ENCODE peak calls at places on chromosomes 4 and X, in nine cellular contexts. One of them, this sample, is unnamed.

GRCh38 chr4:87150498-87151261 is 69.7 kb downstream of the KLHL8 start:
- DNase-seq in NB4: peak; percentile 79
- DNase-seq in heart left ventricle: no peak
- DNase-seq in A549: peak; percentile 63
- DNase-seq in stomach: peak; percentile 30
- DNase-seq in H1: no peak
- DNase-seq in IMR-90: peak; percentile 71
- DNase-seq in esophagus squamous epithelium: no peak
- DNase-seq in adrenal gland: peak; percentile 44
- DNase-seq in this sample: no peak

GRCh38 chr4:89245459-89245858 is 62.1 kb downstream of the GPRIN3 start:
- DNase-seq in NB4: no peak
- DNase-seq in heart left ventricle: no peak
- DNase-seq in A549: no peak
- DNase-seq in stomach: peak; percentile 43
- DNase-seq in H1: no peak
- DNase-seq in IMR-90: no peak
- DNase-seq in esophagus squamous epithelium: no peak
- DNase-seq in adrenal gland: no peak
- DNase-seq in this sample: no peak

GRCh38 chr4:128468485-128468989 is 180.9 kb upstream of the PGRMC2 start:
- DNase-seq in NB4: no peak
- DNase-seq in heart left ventricle: peak; percentile 40
- DNase-seq in A549: peak; percentile 32
- DNase-seq in stomach: peak; percentile 45
- DNase-seq in H1: no peak
- DNase-seq in IMR-90: peak; percentile 99
- DNase-seq in esophagus squamous epithelium: no peak
- DNase-seq in adrenal gland: peak; percentile 86
- DNase-seq in this sample: no peak

GRCh38 chr4:65566473-65566872 is 103.8 kb downstream of the EPHA5 start:
- DNase-seq in NB4: no peak
- DNase-seq in heart left ventricle: no peak
- DNase-seq in A549: no peak
- DNase-seq in stomach: no peak
- DNase-seq in H1: no peak
- DNase-seq in IMR-90: no peak
- DNase-seq in esophagus squamous epithelium: no peak
- DNase-seq in adrenal gland: no peak
- DNase-seq in this sample: no peak

GRCh38 chrX:109856974-109857373 is 123.9 kb upstream of the ACSL4 start:
- DNase-seq in NB4: peak; percentile 49
- DNase-seq in heart left ventricle: no peak
- DNase-seq in A549: peak; percentile 18
- DNase-seq in stomach: no peak
- DNase-seq in H1: no peak
- DNase-seq in IMR-90: peak; percentile 34
- DNase-seq in esophagus squamous epithelium: no peak
- DNase-seq in adrenal gland: no peak
- DNase-seq in this sample: no peak

GRCh38 chr4:130478406-130478805 is 1382.5 kb downstream of the C4orf33 start:
- DNase-seq in NB4: peak; percentile 14
- DNase-seq in heart left ventricle: no peak
- DNase-seq in A549: peak; percentile 3
- DNase-seq in stomach: no peak
- DNase-seq in H1: no peak
- DNase-seq in IMR-90: peak; percentile 87
- DNase-seq in esophagus squamous epithelium: no peak
- DNase-seq in adrenal gland: no peak
- DNase-seq in this sample: no peak

GRCh38 chr4:10006236-10006603 is 15.1 kb downstream of the SLC2A9 start:
- DNase-seq in NB4: peak; percentile 98
- DNase-seq in heart left ventricle: no peak
- DNase-seq in A549: peak; percentile 75
- DNase-seq in stomach: peak; percentile 71
- DNase-seq in H1: no peak
- DNase-seq in IMR-90: no peak
- DNase-seq in esophagus squamous epithelium: no peak
- DNase-seq in adrenal gland: peak; percentile 35
- DNase-seq in this sample: no peak

GRCh38 chr4:20764353-20764752 is 64.1 kb downstream of the PACRGL start:
- DNase-seq in NB4: no peak
- DNase-seq in heart left ventricle: no peak
- DNase-seq in A549: no peak
- DNase-seq in stomach: no peak
- DNase-seq in H1: no peak
- DNase-seq in IMR-90: peak; percentile 28
- DNase-seq in esophagus squamous epithelium: no peak
- DNase-seq in adrenal gland: no peak
- DNase-seq in this sample: no peak

GRCh38 chr4:94905511-94905910 is 147.8 kb downstream of the BMPR1B start:
- DNase-seq in NB4: no peak
- DNase-seq in heart left ventricle: no peak
- DNase-seq in A549: no peak
- DNase-seq in stomach: no peak
- DNase-seq in H1: no peak
- DNase-seq in IMR-90: no peak
- DNase-seq in esophagus squamous epithelium: no peak
- DNase-seq in adrenal gland: no peak
- DNase-seq in this sample: no peak

GRCh38 chrX:22629105-22629725 is 356.5 kb downstream of the CBLL2 start:
- DNase-seq in NB4: no peak
- DNase-seq in heart left ventricle: no peak
- DNase-seq in A549: no peak
- DNase-seq in stomach: no peak
- DNase-seq in H1: no peak
- DNase-seq in IMR-90: peak; percentile 74
- DNase-seq in esophagus squamous epithelium: no peak
- DNase-seq in adrenal gland: no peak
- DNase-seq in this sample: no peak

GRCh38 chrX:53561912-53562311 is 124.6 kb downstream of the HUWE1 start:
- DNase-seq in NB4: no peak
- DNase-seq in heart left ventricle: no peak
- DNase-seq in A549: no peak
- DNase-seq in stomach: no peak
- DNase-seq in H1: no peak
- DNase-seq in IMR-90: no peak
- DNase-seq in esophagus squamous epithelium: no peak
- DNase-seq in adrenal gland: no peak
- DNase-seq in this sample: no peak

GRCh38 chr4:67393699-67394281 is 151.5 kb downstream of the CENPC start:
- DNase-seq in NB4: peak; percentile 55
- DNase-seq in heart left ventricle: no peak
- DNase-seq in A549: peak; percentile 44
- DNase-seq in stomach: no peak
- DNase-seq in H1: no peak
- DNase-seq in IMR-90: peak; percentile 50
- DNase-seq in esophagus squamous epithelium: no peak
- DNase-seq in adrenal gland: no peak
- DNase-seq in this sample: no peak

GRCh38 chrX:46777971-46778810 is 19.3 kb upstream of the SLC9A7 start:
- DNase-seq in NB4: no peak
- DNase-seq in heart left ventricle: no peak
- DNase-seq in A549: no peak
- DNase-seq in stomach: no peak
- DNase-seq in H1: no peak
- DNase-seq in IMR-90: peak; percentile 56
- DNase-seq in esophagus squamous epithelium: no peak
- DNase-seq in adrenal gland: peak; percentile 32
- DNase-seq in this sample: no peak

GRCh38 chr4:48813984-48814383 is 16.9 kb upstream of the OCIAD1 start:
- DNase-seq in NB4: no peak
- DNase-seq in heart left ventricle: no peak
- DNase-seq in A549: no peak
- DNase-seq in stomach: no peak
- DNase-seq in H1: no peak
- DNase-seq in IMR-90: no peak
- DNase-seq in esophagus squamous epithelium: no peak
- DNase-seq in adrenal gland: no peak
- DNase-seq in this sample: no peak

GRCh38 chrX:78024349-78025108 is 55.1 kb upstream of the PGAM4 start:
- DNase-seq in NB4: peak; percentile 29
- DNase-seq in heart left ventricle: no peak
- DNase-seq in A549: peak; percentile 33
- DNase-seq in stomach: peak; percentile 71
- DNase-seq in H1: no peak
- DNase-seq in IMR-90: peak; percentile 2
- DNase-seq in esophagus squamous epithelium: no peak
- DNase-seq in adrenal gland: peak; percentile 24
- DNase-seq in this sample: no peak

GRCh38 chr4:110271986-110272385 is 73.6 kb upstream of the ELOVL6 start:
- DNase-seq in NB4: no peak
- DNase-seq in heart left ventricle: no peak
- DNase-seq in A549: no peak
- DNase-seq in stomach: no peak
- DNase-seq in H1: no peak
- DNase-seq in IMR-90: no peak
- DNase-seq in esophagus squamous epithelium: no peak
- DNase-seq in adrenal gland: no peak
- DNase-seq in this sample: no peak

DNA sequence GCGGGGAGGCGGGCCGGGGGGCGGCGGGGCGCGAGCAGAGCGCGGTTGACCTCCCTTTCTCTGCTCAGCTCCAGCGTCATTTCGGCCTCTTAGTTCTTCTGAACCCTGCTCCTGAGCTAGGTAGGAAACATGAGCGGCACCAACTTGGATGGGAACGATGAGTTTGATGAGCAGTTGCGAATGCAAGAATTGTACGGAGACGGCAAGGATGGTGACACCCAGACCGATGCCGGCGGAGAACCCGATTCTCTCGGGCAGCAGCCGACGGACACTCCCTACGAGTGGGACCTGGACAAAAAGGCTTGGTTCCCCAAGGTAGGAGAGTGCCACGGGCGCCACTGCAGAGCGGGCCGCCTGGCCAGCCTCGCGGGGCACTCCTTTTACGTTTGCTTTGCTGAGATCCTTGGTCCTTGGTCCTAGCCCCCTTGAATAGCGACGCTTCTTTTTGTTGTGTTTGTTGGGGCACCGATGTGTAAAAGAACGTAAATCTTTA is at the start of gene HTATSF1:
- DNase-seq in NB4: no peak
- DNase-seq in heart left ventricle: no peak
- DNase-seq in A549: no peak
- DNase-seq in stomach: peak; percentile 30
- DNase-seq in H1: no peak
- DNase-seq in IMR-90: no peak
- DNase-seq in esophagus squamous epithelium: no peak
- DNase-seq in adrenal gland: no peak
- DNase-seq in this sample: peak; percentile 88
- TF ChIP-seq POLR2A in NB4: no peak
- TF ChIP-seq POLR2A in heart left ventricle: no peak
- TF ChIP-seq POLR2A in A549: peak; percentile 52
- TF ChIP-seq POLR2A in stomach: no peak
- TF ChIP-seq POLR2A in H1: no peak
- TF ChIP-seq POLR2A in IMR-90: no peak
- TF ChIP-seq POLR2A in esophagus squamous epithelium: peak; percentile 37
- TF ChIP-seq POLR2A in adrenal gland: no peak
- TF ChIP-seq POLR2A in this sample: no peak

GRCh38 chr4:3246458-3247398 is 2.2 kb upstream of the MSANTD1 start:
- DNase-seq in NB4: no peak
- DNase-seq in heart left ventricle: no peak
- DNase-seq in A549: no peak
- DNase-seq in stomach: no peak
- DNase-seq in H1: no peak
- DNase-seq in IMR-90: no peak
- DNase-seq in esophagus squamous epithelium: no peak
- DNase-seq in adrenal gland: no peak
- DNase-seq in this sample: no peak
- TF ChIP-seq CTCF in NB4: peak; percentile 15
- TF ChIP-seq CTCF in heart left ventricle: peak; percentile 19
- TF ChIP-seq CTCF in A549: no peak
- TF ChIP-seq CTCF in stomach: no peak
- TF ChIP-seq CTCF in H1: peak; percentile 11
- TF ChIP-seq CTCF in IMR-90: no peak
- TF ChIP-seq CTCF in esophagus squamous epithelium: no peak
- TF ChIP-seq CTCF in adrenal gland: no peak
- TF ChIP-seq CTCF in this sample: no peak

DNA sequence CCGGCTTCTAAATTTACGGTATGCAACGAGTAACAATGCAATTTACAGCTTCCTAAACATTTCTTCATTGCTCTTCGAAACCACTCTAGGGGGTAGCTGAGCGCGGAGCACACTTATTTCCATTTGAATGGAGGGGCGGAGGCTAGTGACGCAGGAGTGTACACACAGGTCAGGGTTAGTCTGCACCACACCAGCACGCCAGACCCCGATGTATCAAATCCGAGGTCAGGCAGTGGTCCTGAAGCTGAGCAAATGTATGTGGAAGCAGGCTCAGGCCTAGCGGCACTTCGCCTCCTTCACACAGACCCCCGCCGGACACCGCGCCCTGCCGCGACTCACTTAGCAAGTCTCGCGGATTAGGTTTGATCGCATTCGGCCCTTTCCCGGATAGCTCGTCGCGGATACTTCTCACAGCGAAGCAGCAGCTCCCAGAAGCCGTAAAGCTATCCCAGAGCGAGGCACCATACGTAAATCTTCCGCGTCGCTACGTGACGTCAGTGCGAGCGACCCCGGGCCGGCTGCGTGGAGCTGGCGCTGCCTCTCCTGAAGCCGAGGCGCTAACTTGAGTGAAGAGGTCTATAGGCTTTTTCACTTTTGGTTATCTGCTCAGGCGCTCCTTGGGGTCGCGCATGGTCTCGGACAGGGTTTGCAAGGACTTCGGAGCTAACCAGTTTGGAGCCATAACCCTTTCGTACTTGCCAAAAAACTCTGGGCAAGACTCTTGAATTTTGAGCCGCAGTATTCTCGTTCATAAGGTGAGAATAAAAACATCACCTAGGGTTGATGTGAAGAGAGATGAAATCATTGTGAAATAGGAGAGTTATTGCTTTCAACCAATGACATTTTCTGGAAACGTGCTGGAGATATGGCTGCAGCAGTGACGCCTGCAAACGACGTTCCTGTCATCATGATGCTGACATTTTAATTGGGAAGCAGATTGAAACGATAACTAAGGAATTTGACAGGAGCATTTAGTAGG is at the start of gene AASDH:
- DNase-seq in NB4: peak; percentile 97
- DNase-seq in heart left ventricle: peak; percentile 94
- DNase-seq in A549: peak; percentile 94
- DNase-seq in stomach: peak; percentile 94
- DNase-seq in H1: peak; percentile 79
- DNase-seq in IMR-90: peak; percentile 95
- DNase-seq in esophagus squamous epithelium: peak; percentile 83
- DNase-seq in adrenal gland: peak; percentile 94
- DNase-seq in this sample: peak; percentile 97
- TF ChIP-seq POLR2A in NB4: peak; percentile 96
- TF ChIP-seq POLR2A in heart left ventricle: peak; percentile 74
- TF ChIP-seq POLR2A in A549: peak; percentile 71
- TF ChIP-seq POLR2A in stomach: peak; percentile 72
- TF ChIP-seq POLR2A in H1: peak; percentile 95
- TF ChIP-seq POLR2A in IMR-90: peak; percentile 93
- TF ChIP-seq POLR2A in esophagus squamous epithelium: peak; percentile 76
- TF ChIP-seq POLR2A in adrenal gland: peak; percentile 87
- TF ChIP-seq POLR2A in this sample: peak; percentile 68

DNA sequence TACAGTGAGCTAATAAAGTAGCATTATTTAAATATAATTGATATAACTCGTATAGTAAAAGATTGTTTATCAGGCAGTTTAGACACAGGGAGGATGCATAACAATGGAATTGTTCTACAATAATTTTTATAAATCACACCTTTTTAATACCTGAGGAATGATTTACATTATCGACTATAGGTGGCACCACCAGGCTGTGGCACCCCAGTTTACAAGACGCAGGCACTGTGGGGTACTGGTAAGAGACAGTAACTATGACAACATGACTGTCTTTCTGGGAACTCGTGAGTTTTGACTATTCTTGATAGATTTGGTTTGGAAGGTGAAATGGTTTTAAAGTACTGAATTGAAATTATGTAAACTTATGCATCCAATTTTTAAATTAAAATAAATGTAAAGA is 27.1 kb upstream of the STBD1 start:
- DNase-seq in NB4: no peak
- DNase-seq in heart left ventricle: no peak
- DNase-seq in A549: peak; percentile 11
- DNase-seq in stomach: no peak
- DNase-seq in H1: no peak
- DNase-seq in IMR-90: no peak
- DNase-seq in esophagus squamous epithelium: no peak
- DNase-seq in adrenal gland: no peak
- DNase-seq in this sample: no peak
- TF ChIP-seq CTCF in NB4: no peak
- TF ChIP-seq CTCF in heart left ventricle: peak; percentile 16
- TF ChIP-seq CTCF in A549: peak; percentile 29
- TF ChIP-seq CTCF in stomach: no peak
- TF ChIP-seq CTCF in H1: peak; percentile 13
- TF ChIP-seq CTCF in IMR-90: no peak
- TF ChIP-seq CTCF in esophagus squamous epithelium: no peak
- TF ChIP-seq CTCF in adrenal gland: no peak
- TF ChIP-seq CTCF in this sample: no peak

This sample was measured in spleen.